ENCODE peak calls at places on chromosomes 4 and X, in five cellular contexts. V is T follicular helper cell, Q is LoVo, A is SW 1271, W is mesendoderm. R is an unnamed sample.

GRCh38 chr4:186889876-186890643 is 166.4 kb upstream of the FAT1 start:
- DNase-seq in V (no peak), Q (no peak), A (no peak), W (no peak), R (no peak)

GRCh38 chrX:30971761-30972603 is 82.9 kb upstream of the TAB3 start:
- DNase-seq in V (no peak), Q (peak; percentile 37), A (no peak), W (peak; percentile 59), R (peak; percentile 15)

GRCh38 chr4:36399762-36400353 is 118.4 kb downstream of the DTHD1 start:
- DNase-seq in V (peak; percentile 25), Q (peak; percentile 46), A (peak; percentile 6), W (no peak), R (peak; percentile 9)

GRCh38 chr4:174071591-174071990 is 211.9 kb downstream of the FBXO8 start:
- DNase-seq in V (no peak), Q (no peak), A (no peak), W (no peak), R (no peak)

GRCh38 chr4:73487233-73487632 is 5.7 kb downstream of the AFM start:
- DNase-seq in V (no peak), Q (no peak), A (no peak), W (peak; percentile 54), R (no peak)

GRCh38 chrX:155544886-155545285 is 67.9 kb downstream of the TMLHE start:
- DNase-seq in V (no peak), Q (no peak), A (no peak), W (no peak), R (no peak)

GRCh38 chr4:106353786-106354185 is 14.8 kb downstream of the GIMD1 start:
- DNase-seq in V (no peak), Q (no peak), A (no peak), W (no peak), R (no peak)

GRCh38 chr4:137601924-137602323 is 69.6 kb upstream of the PCDH18 start:
- DNase-seq in V (no peak), Q (no peak), A (no peak), W (peak; percentile 25), R (no peak)

GRCh38 chrX:14073561-14073960 is 43.9 kb upstream of the GEMIN8 start:
- DNase-seq in V (no peak), Q (no peak), A (no peak), W (no peak), R (no peak)

GRCh38 chrX:21374994-21375794 is 976 bp downstream of the CNKSR2 start:
- DNase-seq in V (no peak), Q (no peak), A (no peak), W (peak; percentile 1), R (peak; percentile 40)

GRCh38 chrX:131792356-131792749 is 230.7 kb upstream of the STK26 start:
- DNase-seq in V (peak; percentile 91), Q (no peak), A (peak; percentile 73), W (peak; percentile 2), R (no peak)

GRCh38 chr4:46649390-46649789 is 259.5 kb upstream of the GABRA2 start:
- DNase-seq in V (no peak), Q (no peak), A (no peak), W (no peak), R (no peak)

GRCh38 chrX:77014655-77015377 is 432.4 kb upstream of the FGF16 start:
- DNase-seq in V (no peak), Q (no peak), A (no peak), W (peak; percentile 92), R (peak; percentile 40)

GRCh38 chr4:165506780-165507305 is 128.0 kb downstream of the CPE start:
- DNase-seq in V (no peak), Q (no peak), A (no peak), W (no peak), R (no peak)

GRCh38 chrX:150693782-150694574 is 782 bp downstream of the MTMR1 start:
- DNase-seq in V (peak; percentile 37), Q (peak; percentile 50), A (peak; percentile 43), W (peak; percentile 56), R (peak; percentile 51)

GRCh38 chr4:136637071-136637777 is 895.1 kb downstream of the PCDH18 start:
- DNase-seq in V (no peak), Q (peak; percentile 7), A (no peak), W (peak; percentile 70), R (peak; percentile 50)

GRCh38 chr4:140816806-140817205 is 60.6 kb upstream of the TBC1D9 start:
- DNase-seq in V (no peak), Q (no peak), A (no peak), W (peak; percentile 32), R (no peak)

GRCh38 chr4:29002151-29002550 is 1718.0 kb upstream of the PCDH7 start:
- DNase-seq in V (no peak), Q (no peak), A (no peak), W (peak; percentile 96), R (no peak)

GRCh38 chr4:145716200-145716599 is 36.3 kb downstream of the C4orf51 start:
- DNase-seq in V (no peak), Q (no peak), A (no peak), W (peak; percentile 70), R (no peak)

GRCh38 chrX:77451041-77451440 is 3.9 kb downstream of the FGF16 start:
- DNase-seq in V (no peak), Q (no peak), A (no peak), W (peak; percentile 2), R (no peak)

GRCh38 chrX:9188117-9188516 is 154.2 kb upstream of the FAM9B start:
- DNase-seq in V (no peak), Q (no peak), A (no peak), W (no peak), R (no peak)

GRCh38 chrX:9339603-9340569 is 125.0 kb upstream of the TBL1X start:
- DNase-seq in V (peak; percentile 30), Q (no peak), A (no peak), W (no peak), R (no peak)

GRCh38 chr4:3302164-3302785 is 9.5 kb downstream of the RGS12 start:
- DNase-seq in V (peak; percentile 77), Q (no peak), A (no peak), W (no peak), R (no peak)

GRCh38 chr4:25862411-25863346 is at the start of gene SEL1L3:
- DNase-seq in V (peak; percentile 36), Q (peak; percentile 59), A (no peak), W (no peak), R (peak; percentile 74)

GRCh38 chr4:143431526-143432257 is 81.8 kb upstream of the SMARCA5 start:
- DNase-seq in V (no peak), Q (no peak), A (no peak), W (no peak), R (no peak)

GRCh38 chr4:174404677-174405076 is 117.6 kb downstream of the HPGD start:
- DNase-seq in V (no peak), Q (no peak), A (no peak), W (no peak), R (no peak)

GRCh38 chr4:97911236-97911906 is 231.9 kb downstream of the STPG2 start:
- DNase-seq in V (no peak), Q (no peak), A (no peak), W (peak; percentile 61), R (peak; percentile 39)

GRCh38 chr4:27218013-27218412 is 357.4 kb downstream of the STIM2 start:
- DNase-seq in V (no peak), Q (no peak), A (no peak), W (no peak), R (no peak)

GRCh38 chr4:151605215-151605614 is 155.6 kb downstream of the GATB start:
- DNase-seq in V (no peak), Q (no peak), A (no peak), W (no peak), R (no peak)

GRCh38 chrX:108726748-108727147 is 9.6 kb downstream of the IRS4 start:
- DNase-seq in V (no peak), Q (no peak), A (no peak), W (no peak), R (no peak)

GRCh38 chr4:5751073-5751917 is 40.3 kb downstream of the EVC start:
- DNase-seq in V (no peak), Q (no peak), A (no peak), W (no peak), R (no peak)

GRCh38 chr4:2787230-2788100 is 5.4 kb upstream of the SH3BP2 start:
- DNase-seq in V (no peak), Q (no peak), A (no peak), W (no peak), R (no peak)

GRCh38 chr4:178395798-178396197 is 953.6 kb upstream of the AGA start:
- DNase-seq in V (no peak), Q (no peak), A (no peak), W (peak; percentile 41), R (no peak)

GRCh38 chr4:13783800-13784411 is 156.4 kb upstream of the BOD1L1 start:
- DNase-seq in V (no peak), Q (no peak), A (no peak), W (no peak), R (peak; percentile 6)

GRCh38 chrX:152941328-152942111 is 43.7 kb downstream of the ZNF185 start:
- DNase-seq in V (peak; percentile 85), Q (peak; percentile 87), A (peak; percentile 85), W (peak; percentile 94), R (peak; percentile 88)

GRCh38 chrX:119759333-119759766 is 962 bp downstream of the SOWAHD start:
- DNase-seq in V (no peak), Q (no peak), A (no peak), W (peak; percentile 12), R (no peak)

GRCh38 chrX:148517191-148517590 is 16.8 kb downstream of the AFF2 start:
- DNase-seq in V (no peak), Q (no peak), A (no peak), W (no peak), R (no peak)

GRCh38 chr4:154626793-154627484 is 14.5 kb upstream of the FGG start:
- DNase-seq in V (peak; percentile 10), Q (peak; percentile 29), A (no peak), W (peak; percentile 86), R (peak; percentile 87)

GRCh38 chrX:77160301-77160700 is 286.9 kb upstream of the FGF16 start:
- DNase-seq in V (no peak), Q (no peak), A (no peak), W (peak; percentile 24), R (no peak)